ENCODE peak calls at places on chromosomes 12 and 14, in four cellular contexts. One of them, this sample, is unnamed.
A peak's percentile ranks its signal among the peaks of the same experiment; 100 is the strongest.

GRCh38 chr12:754871-755562 is 2.6 kb downstream of the WNK1 start:
- DNase-seq in H9: no peak
- DNase-seq in neural crest cell: no peak
- DNase-seq in effector CD4-positive, alpha-beta T cell: peak; percentile 21
- DNase-seq in this sample: no peak

GRCh38 chr14:90295870-90296516 is 35.7 kb downstream of the NRDE2 start:
- DNase-seq in effector CD4-positive, alpha-beta T cell: no peak
- DNase-seq in H9: no peak
- DNase-seq in neural crest cell: no peak
- DNase-seq in this sample: no peak

GRCh38 chr12:10910380-10910779 is 1.0 kb upstream of the TAS2R13 start:
- DNase-seq in effector CD4-positive, alpha-beta T cell: no peak
- DNase-seq in H9: no peak
- DNase-seq in neural crest cell: no peak
- DNase-seq in this sample: no peak

GRCh38 chr12:106205208-106206069 is 42.4 kb downstream of the CKAP4 start:
- DNase-seq in H9: peak; percentile 58
- DNase-seq in neural crest cell: no peak
- DNase-seq in effector CD4-positive, alpha-beta T cell: no peak
- DNase-seq in this sample: no peak

GRCh38 chr12:8866429-8866828 is 44.0 kb downstream of the A2ML1 start:
- DNase-seq in neural crest cell: no peak
- DNase-seq in effector CD4-positive, alpha-beta T cell: no peak
- DNase-seq in H9: no peak
- DNase-seq in this sample: no peak

GRCh38 chr12:57241556-57242310 is 9.3 kb downstream of the STAC3 start:
- DNase-seq in H9: no peak
- DNase-seq in neural crest cell: no peak
- DNase-seq in effector CD4-positive, alpha-beta T cell: no peak
- DNase-seq in this sample: no peak

GRCh38 chr12:95484524-95484923 is 10.6 kb downstream of the METAP2 start:
- DNase-seq in H9: no peak
- DNase-seq in neural crest cell: no peak
- DNase-seq in effector CD4-positive, alpha-beta T cell: no peak
- DNase-seq in this sample: no peak

GRCh38 chr14:75542585-75543091 is 20.4 kb downstream of the BATF start:
- DNase-seq in neural crest cell: no peak
- DNase-seq in H9: no peak
- DNase-seq in effector CD4-positive, alpha-beta T cell: peak; percentile 62
- DNase-seq in this sample: peak; percentile 60

GRCh38 chr12:126506426-126507182 is 1441.4 kb downstream of the AACS start:
- DNase-seq in neural crest cell: no peak
- DNase-seq in H9: no peak
- DNase-seq in effector CD4-positive, alpha-beta T cell: no peak
- DNase-seq in this sample: no peak

GRCh38 chr14:76868453-76869170 is 42.4 kb downstream of the LRRC74A start:
- DNase-seq in effector CD4-positive, alpha-beta T cell: no peak
- DNase-seq in H9: peak; percentile 50
- DNase-seq in neural crest cell: no peak
- DNase-seq in this sample: no peak

GRCh38 chr14:59301354-59301753 is 112.9 kb downstream of the DAAM1 start:
- DNase-seq in neural crest cell: no peak
- DNase-seq in H9: no peak
- DNase-seq in effector CD4-positive, alpha-beta T cell: no peak
- DNase-seq in this sample: no peak

GRCh38 chr14:99606359-99606758 is 2.4 kb upstream of the CCDC85C start:
- DNase-seq in neural crest cell: no peak
- DNase-seq in effector CD4-positive, alpha-beta T cell: no peak
- DNase-seq in H9: no peak
- DNase-seq in this sample: no peak

GRCh38 chr12:7498832-7499231 is 4.7 kb downstream of the CD163 start:
- DNase-seq in neural crest cell: no peak
- DNase-seq in H9: no peak
- DNase-seq in effector CD4-positive, alpha-beta T cell: no peak
- DNase-seq in this sample: no peak

This sample was measured in CD8-positive, alpha-beta memory T cell.